ENCODE peak calls at places on chromosomes 13 and 19, in eight cellular contexts. N is GM23248; M is SHP77; Q is GDM1; X is ELF-1; S is central memory CD8-positive, alpha-beta T cell; A is ELR; P is EH. V is an unnamed sample.

GRCh38 chr13:73602295-73602694 is 531.9 kb downstream of the KLF12 start:
- DNase-seq in Q (no peak), N (peak; percentile 2), P (no peak), M (no peak), X (peak; percentile 3), A (peak; percentile 72), S (no peak), V (no peak)

GRCh38 chr19:10007811-10008211 is 2.5 kb downstream of the COL5A3 start:
- DNase-seq in S (no peak), A (peak; percentile 62), X (peak; percentile 20), M (no peak), Q (no peak), N (peak; percentile 80), P (peak; percentile 94), V (no peak)

GRCh38 chr19:55246462-55247451 is 12.1 kb downstream of the PPP6R1 start:
- DNase-seq in S (no peak), Q (no peak), N (no peak), A (no peak), M (no peak), X (no peak), P (no peak), V (no peak)

GRCh38 chr19:47719047-47719885 is 6.0 kb downstream of the EHD2 start:
- DNase-seq in M (peak; percentile 25), X (peak; percentile 82), P (peak; percentile 100), S (no peak), A (peak; percentile 97), Q (no peak), N (peak; percentile 99), V (no peak)

GRCh38 chr19:4089400-4089908 is 22.8 kb upstream of the ZBTB7A start:
- DNase-seq in M (no peak), X (no peak), N (no peak), A (no peak), Q (peak; percentile 88), S (peak; percentile 37), P (no peak), V (no peak)

GRCh38 chr19:3404324-3405260 is 38.2 kb downstream of the NFIC start:
- DNase-seq in N (peak; percentile 97), M (no peak), P (peak; percentile 93), S (no peak), A (peak; percentile 40), X (no peak), Q (no peak), V (no peak)

GRCh38 chr19:53660584-53660983 is 28.8 kb downstream of the DPRX start:
- DNase-seq in S (no peak), X (no peak), Q (no peak), N (no peak), A (no peak), M (no peak), P (no peak), V (no peak)

GRCh38 chr19:17311455-17312248 is 2.3 kb downstream of the DDA1 start:
- DNase-seq in N (peak; percentile 85), P (peak; percentile 87), A (peak; percentile 88), S (no peak), Q (no peak), M (no peak), X (peak; percentile 86), V (no peak)

GRCh38 chr13:49262634-49263033 is 14.9 kb downstream of the CDADC1 start:
- DNase-seq in N (no peak), P (no peak), Q (no peak), M (no peak), A (no peak), S (no peak), X (no peak), V (no peak)

GRCh38 chr19:19459707-19460251 is 54.3 kb downstream of the GATAD2A start:
- DNase-seq in A (peak; percentile 89), S (peak; percentile 32), X (no peak), P (peak; percentile 87), Q (peak; percentile 71), M (peak; percentile 65), N (peak; percentile 89), V (no peak)

GRCh38 chr19:21221653-21222052 is 79.8 kb downstream of the ZNF431 start:
- DNase-seq in A (peak; percentile 46), M (no peak), S (no peak), Q (no peak), N (no peak), P (peak; percentile 48), X (no peak), V (no peak)

GRCh38 chr19:37227996-37228395 is 10.0 kb downstream of the ZNF383 start:
- DNase-seq in M (no peak), S (no peak), X (peak; percentile 69), A (peak; percentile 27), N (peak; percentile 28), P (no peak), Q (no peak), V (no peak)

GRCh38 chr19:43395561-43395960 is 19.1 kb upstream of the TEX101 start:
- DNase-seq in M (peak; percentile 39), Q (no peak), S (no peak), P (no peak), X (no peak), A (no peak), N (no peak), V (no peak)

GRCh38 chr13:111852701-111853100 is 214.2 kb upstream of the SOX1 start:
- DNase-seq in S (no peak), M (peak; percentile 51), A (no peak), X (no peak), Q (no peak), N (no peak), P (no peak), V (peak; percentile 64)

GRCh38 chr13:65914707-65915106 is 1315.4 kb downstream of the PCDH9 start:
- DNase-seq in P (peak; percentile 65), M (no peak), X (no peak), A (peak; percentile 69), S (no peak), N (peak; percentile 36), Q (no peak), V (no peak)

GRCh38 chr19:6126335-6126974 is 9.0 kb upstream of the ACSBG2 start:
- DNase-seq in N (peak; percentile 70), A (peak; percentile 84), Q (peak; percentile 52), P (peak; percentile 73), M (peak; percentile 70), X (peak; percentile 76), S (no peak), V (no peak)

GRCh38 chr13:47594833-47595232 is 406.2 kb downstream of the SUCLA2 start:
- DNase-seq in X (peak; percentile 31), N (peak; percentile 9), Q (peak; percentile 13), A (peak; percentile 40), P (peak; percentile 21), S (no peak), M (peak; percentile 12), V (no peak)

GRCh38 chr13:101307181-101307701 is 109.1 kb downstream of the NALCN start:
- DNase-seq in M (no peak), Q (no peak), P (peak; percentile 97), S (no peak), X (no peak), N (peak; percentile 84), A (peak; percentile 57), V (no peak)

GRCh38 chr13:25192936-25193335 is 20.8 kb upstream of the AMER2 start:
- DNase-seq in X (no peak), Q (no peak), M (no peak), A (no peak), P (no peak), S (no peak), N (no peak), V (no peak)

GRCh38 chr19:29376855-29377354 is 148.9 kb upstream of the VSTM2B start:
- DNase-seq in A (no peak), P (no peak), Q (no peak), S (peak; percentile 7), M (no peak), N (no peak), X (no peak), V (no peak)

GRCh38 chr19:53328967-53329366 is 4.6 kb upstream of the ZNF845 start:
- DNase-seq in X (peak; percentile 22), Q (no peak), M (no peak), N (peak; percentile 62), S (no peak), P (peak; percentile 3), A (no peak), V (no peak)

GRCh38 chr19:19261350-19262189 is 11.5 kb downstream of the TM6SF2 start:
- DNase-seq in M (no peak), P (no peak), Q (no peak), X (peak; percentile 28), S (no peak), A (no peak), N (peak; percentile 12), V (no peak)

GRCh38 chr19:7850975-7851622 is 21.1 kb downstream of the EVI5L start:
- DNase-seq in P (no peak), A (no peak), S (no peak), X (no peak), M (no peak), Q (no peak), N (no peak), V (no peak)

GRCh38 chr13:36297259-36297599 is 385 bp downstream of the CCDC169 start:
- DNase-seq in A (peak; percentile 64), S (no peak), P (peak; percentile 53), Q (no peak), M (peak; percentile 29), N (peak; percentile 67), X (no peak), V (no peak)

GRCh38 chr13:80668452-80668851 is 327.5 kb upstream of the SPRY2 start:
- DNase-seq in N (no peak), Q (no peak), M (no peak), X (no peak), S (no peak), P (no peak), A (peak; percentile 47), V (no peak)

GRCh38 chr19:17965370-17966114 is 1.4 kb upstream of the KCNN1 start:
- DNase-seq in S (no peak), X (no peak), A (no peak), M (no peak), Q (no peak), N (no peak), P (no peak), V (no peak)

GRCh38 chr19:681029-681626 is 4.9 kb downstream of the FSTL3 start:
- DNase-seq in Q (no peak), S (no peak), M (peak; percentile 87), A (no peak), P (no peak), N (peak; percentile 96), X (no peak), V (no peak)

GRCh38 chr13:34070006-34070405 is 252.1 kb downstream of the RFC3 start:
- DNase-seq in M (no peak), S (no peak), P (peak; percentile 64), X (no peak), N (peak; percentile 50), A (peak; percentile 57), Q (no peak), V (no peak)

GRCh38 chr19:17324357-17325114 is 10.1 kb downstream of the ANO8 start:
- DNase-seq in M (no peak), P (no peak), A (no peak), S (no peak), X (no peak), Q (no peak), N (no peak), V (no peak)

GRCh38 chr13:42284068-42284467 is 12.1 kb downstream of the AKAP11 start:
- DNase-seq in X (no peak), A (no peak), M (no peak), P (no peak), N (no peak), Q (no peak), S (no peak), V (no peak)

GRCh38 chr13:36665630-36666029 is 8.2 kb upstream of the SERTM1 start:
- DNase-seq in Q (no peak), A (no peak), N (no peak), M (no peak), X (no peak), P (no peak), S (no peak), V (no peak)

GRCh38 chr19:13022111-13022858 is 27.0 kb downstream of the NFIX start:
- DNase-seq in M (no peak), N (peak; percentile 84), P (peak; percentile 65), A (peak; percentile 28), Q (no peak), S (no peak), X (no peak), V (no peak)

GRCh38 chr19:1410136-1410786 is 2.9 kb downstream of the DAZAP1 start:
- DNase-seq in Q (no peak), P (peak; percentile 41), N (peak; percentile 39), A (peak; percentile 76), M (no peak), X (no peak), S (no peak), V (no peak)

GRCh38 chr19:31408460-31409124 is 59.4 kb upstream of the TSHZ3 start:
- DNase-seq in X (peak; percentile 13), A (peak; percentile 92), M (no peak), S (no peak), N (peak; percentile 90), Q (no peak), P (peak; percentile 77), V (no peak)

V was measured in NCI-H510A.